ENCODE peak calls at places on chromosomes 13 and 19, in eight cellular contexts. R is A549; O is CD4-positive, alpha-beta memory T cell; B is colonic mucosa; K is Peyer's patch; J is breast epithelium; V is HepG2; G is suprapubic skin. I is an unnamed sample.

GRCh38 chr13:52061587-52061986 is 37.1 kb downstream of the UTP14C start:
- DNase-seq in R (no peak), O (no peak), B (no peak), K (no peak), J (no peak), V (no peak), G (no peak), I (no peak)

GRCh38 chr19:16564842-16565241 is 7.4 kb downstream of the SLC35E1 start:
- DNase-seq in R (no peak), O (no peak), B (no peak), K (no peak), J (no peak), V (no peak), G (no peak), I (no peak)

GRCh38 chr19:52190679-52191293 is 934 bp downstream of the PPP2R1A start:
- DNase-seq in R (no peak), O (no peak), B (peak), K (peak), J (no peak), V (no peak), G (no peak), I (no peak)

GRCh38 chr19:3129112-3129511 is 6.7 kb upstream of the GNA15 start:
- DNase-seq in R (no peak), O (peak), B (no peak), K (no peak), J (no peak), V (peak), G (no peak), I (no peak)

GRCh38 chr19:51439021-51439465 is 19.2 kb downstream of the SIGLEC8 start:
- DNase-seq in R (no peak), O (peak), B (no peak), K (peak), J (no peak), V (peak), G (no peak), I (no peak)

GRCh38 chr13:99357149-99357596 is 50.0 kb upstream of the GPR183 start:
- DNase-seq in R (no peak), O (peak), B (no peak), K (no peak), J (no peak), V (no peak), G (no peak), I (no peak)

GRCh38 chr19:17244618-17245534 is 843 bp downstream of the NR2F6 start:
- DNase-seq in R (no peak), O (no peak), B (peak), K (peak), J (peak), V (no peak), G (no peak), I (no peak)

GRCh38 chr13:90717451-90717936 is 630.0 kb upstream of the MIR17HG start:
- DNase-seq in R (no peak), O (no peak), B (no peak), K (no peak), J (no peak), V (no peak), G (no peak), I (no peak)

GRCh38 chr13:50566646-50567045 is 276.8 kb downstream of the DLEU7 start:
- DNase-seq in R (no peak), O (no peak), B (no peak), K (no peak), J (no peak), V (no peak), G (no peak), I (no peak)

GRCh38 chr13:51767100-51767499 is 36.9 kb downstream of the DHRS12 start:
- DNase-seq in R (no peak), O (no peak), B (no peak), K (no peak), J (no peak), V (no peak), G (no peak), I (no peak)

GRCh38 chr13:39407138-39407537 is 195.9 kb downstream of the LHFPL6 start:
- DNase-seq in R (no peak), O (no peak), B (no peak), K (no peak), J (no peak), V (no peak), G (no peak), I (no peak)

GRCh38 chr13:35092751-35093150 is 150.7 kb downstream of the NBEA start:
- DNase-seq in R (no peak), O (no peak), B (no peak), K (no peak), J (no peak), V (no peak), G (no peak), I (no peak)

GRCh38 chr13:29908411-29908810 is 58.0 kb upstream of the UBL3 start:
- DNase-seq in R (no peak), O (no peak), B (no peak), K (no peak), J (no peak), V (no peak), G (peak), I (no peak)

GRCh38 chr19:38013913-38014575 is 107.0 kb downstream of the SIPA1L3 start:
- DNase-seq in R (no peak), O (no peak), B (no peak), K (no peak), J (no peak), V (no peak), G (no peak), I (no peak)

GRCh38 chr19:36688058-36688457 is 646 bp downstream of the ZNF567 start:
- DNase-seq in R (no peak), O (no peak), B (no peak), K (no peak), J (no peak), V (no peak), G (no peak), I (no peak)

GRCh38 chr19:19026299-19026971 is 6.9 kb downstream of the SUGP2 start:
- DNase-seq in R (no peak), O (no peak), B (no peak), K (no peak), J (no peak), V (peak), G (no peak), I (no peak)

GRCh38 chr13:99215466-99215865 is 14.8 kb downstream of the UBAC2 start:
- DNase-seq in R (no peak), O (peak), B (no peak), K (peak), J (no peak), V (no peak), G (no peak), I (no peak)

GRCh38 chr19:48962029-48962848 is 2.9 kb upstream of the FTL start:
- DNase-seq in R (peak), O (no peak), B (peak), K (peak), J (no peak), V (peak), G (no peak), I (no peak)

GRCh38 chr13:108463365-108463764 is 166.0 kb upstream of the MYO16 start:
- DNase-seq in R (peak), O (peak), B (no peak), K (no peak), J (no peak), V (no peak), G (no peak), I (no peak)

GRCh38 chr13:51589793-51590192 is 5.5 kb downstream of the WDFY2 start:
- DNase-seq in R (no peak), O (no peak), B (no peak), K (no peak), J (no peak), V (no peak), G (no peak), I (no peak)

GRCh38 chr19:5530701-5531100 is 37.1 kb downstream of the TINCR start:
- DNase-seq in R (no peak), O (no peak), B (no peak), K (no peak), J (no peak), V (no peak), G (no peak), I (no peak)

GRCh38 chr13:51977606-51978005 is 33.6 kb downstream of the ATP7B start:
- DNase-seq in R (no peak), O (no peak), B (no peak), K (no peak), J (no peak), V (no peak), G (no peak), I (no peak)

GRCh38 chr19:2351591-2351990 is 8.5 kb upstream of the TMPRSS9 start:
- DNase-seq in R (no peak), O (no peak), B (no peak), K (no peak), J (no peak), V (no peak), G (no peak), I (peak)

GRCh38 chr19:39824143-39825092 is 9.5 kb downstream of the DYRK1B start:
- DNase-seq in R (no peak), O (peak), B (peak), K (peak), J (peak), V (peak), G (peak), I (peak)

GRCh38 chr19:964761-965694 is 19.1 kb upstream of the WDR18 start:
- DNase-seq in R (no peak), O (no peak), B (no peak), K (no peak), J (no peak), V (no peak), G (no peak), I (no peak)

GRCh38 chr19:56080669-56081401 is 40.3 kb downstream of the ZNF787 start:
- DNase-seq in R (peak), O (peak), B (peak), K (peak), J (peak), V (peak), G (no peak), I (no peak)

GRCh38 chr13:51501592-51502205 is 48.9 kb upstream of the INTS6 start:
- DNase-seq in R (no peak), O (no peak), B (no peak), K (no peak), J (no peak), V (no peak), G (no peak), I (no peak)

GRCh38 chr13:39506559-39507390 is 96.2 kb downstream of the LHFPL6 start:
- DNase-seq in R (no peak), O (no peak), B (no peak), K (no peak), J (no peak), V (no peak), G (no peak), I (peak)

GRCh38 chr13:97106323-97106722 is 112.0 kb upstream of the OXGR1 start:
- DNase-seq in R (no peak), O (no peak), B (no peak), K (no peak), J (no peak), V (no peak), G (no peak), I (no peak)

GRCh38 chr13:27170221-27170520 is 1.4 kb downstream of the USP12 start:
- DNase-seq in R (no peak), O (no peak), B (no peak), K (no peak), J (no peak), V (no peak), G (no peak), I (no peak)

GRCh38 chr19:1591421-1592022 is 1.1 kb downstream of the MBD3 start:
- DNase-seq in R (no peak), O (no peak), B (no peak), K (no peak), J (no peak), V (no peak), G (no peak), I (no peak)

GRCh38 chr13:72648513-72649065 is 78.8 kb downstream of the MZT1 start:
- DNase-seq in R (no peak), O (no peak), B (no peak), K (no peak), J (no peak), V (no peak), G (no peak), I (no peak)

GRCh38 chr19:4609878-4610511 is 29.3 kb upstream of the TNFAIP8L1 start:
- DNase-seq in R (no peak), O (no peak), B (no peak), K (no peak), J (no peak), V (no peak), G (no peak), I (no peak)

GRCh38 chr19:19460258-19460731 is 54.8 kb downstream of the GATAD2A start:
- DNase-seq in R (no peak), O (no peak), B (no peak), K (peak), J (no peak), V (no peak), G (no peak), I (no peak)

DNA sequence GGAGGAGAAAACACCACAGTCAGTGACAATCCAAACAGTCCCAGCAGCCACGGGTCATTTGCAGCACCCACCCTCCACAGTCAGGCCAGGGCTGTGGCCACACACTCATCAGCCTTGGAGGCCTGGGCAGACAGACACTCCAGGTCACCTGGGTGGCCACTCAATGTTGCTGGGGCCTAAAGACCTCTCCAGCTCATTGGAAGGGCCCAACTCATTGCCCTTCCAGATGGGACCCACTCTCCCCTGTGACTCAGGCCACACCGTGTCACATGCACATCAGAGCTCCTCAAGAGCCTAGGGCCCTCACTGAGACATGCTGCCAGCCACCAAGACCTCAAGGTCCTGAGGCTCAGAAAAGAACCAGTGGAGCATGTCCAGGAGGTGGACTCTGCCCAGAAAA is 22.4 kb downstream of the TUBA3C start:
- DNase-seq in R (no peak), O (no peak), B (no peak), K (no peak), J (no peak), V (no peak), G (no peak), I (no peak)
- H3K4me3 ChIP-seq in R (no peak), O (no peak), B (no peak), K (no peak), J (no peak), V (no peak), G (no peak), I (no peak)

DNA sequence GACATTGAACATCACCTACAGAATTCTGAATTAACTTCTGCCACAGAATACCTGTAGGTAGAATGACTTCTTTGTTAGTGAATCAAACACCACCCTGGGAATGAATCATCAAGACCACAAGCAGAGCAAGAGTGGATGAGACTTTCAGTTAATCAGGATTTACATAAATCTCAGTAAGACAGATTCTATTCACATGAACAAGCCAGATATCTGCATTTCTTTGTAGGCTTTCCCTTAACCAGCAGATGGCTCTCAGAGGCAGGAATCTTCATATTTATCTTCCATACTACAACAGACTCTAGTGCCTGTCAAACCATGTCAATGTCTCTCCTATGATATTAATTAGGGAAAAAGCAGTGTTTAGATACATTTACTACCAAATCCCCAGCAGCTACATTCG is 412.1 kb downstream of the KLF12 start:
- DNase-seq in R (no peak), O (no peak), B (no peak), K (no peak), J (no peak), V (peak), G (no peak), I (no peak)
- H3K27ac ChIP-seq in R (no peak), O (no peak), B (no peak), K (no peak), J (no peak), V (no peak), G (no peak), I (no peak)

DNA sequence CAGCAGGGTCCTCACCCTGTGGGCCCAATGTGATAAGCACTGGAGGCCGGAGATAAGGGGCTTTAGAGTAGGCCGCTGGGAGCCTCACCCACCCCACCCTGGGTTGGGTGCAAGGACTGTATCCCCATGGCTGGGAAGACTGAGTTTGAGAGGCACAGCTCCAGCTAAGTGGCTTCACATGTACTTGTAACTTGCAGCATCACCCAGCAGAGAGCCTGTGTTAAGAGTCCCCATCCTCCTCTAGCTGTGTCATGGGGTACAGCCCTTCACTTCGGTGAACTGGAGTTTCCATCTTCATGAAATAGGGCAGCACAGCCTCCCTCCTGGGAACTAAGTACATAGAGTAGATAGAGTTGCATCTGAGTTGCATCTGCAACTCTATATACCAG is 1.3 kb downstream of the PRDX2 start:
- DNase-seq in R (no peak), O (no peak), B (no peak), K (no peak), J (no peak), V (no peak), G (no peak), I (no peak)
- H3K4me3 ChIP-seq in R (no peak), O (peak), B (peak), K (peak), J (peak), V (peak), G (peak), I (peak)

DNA sequence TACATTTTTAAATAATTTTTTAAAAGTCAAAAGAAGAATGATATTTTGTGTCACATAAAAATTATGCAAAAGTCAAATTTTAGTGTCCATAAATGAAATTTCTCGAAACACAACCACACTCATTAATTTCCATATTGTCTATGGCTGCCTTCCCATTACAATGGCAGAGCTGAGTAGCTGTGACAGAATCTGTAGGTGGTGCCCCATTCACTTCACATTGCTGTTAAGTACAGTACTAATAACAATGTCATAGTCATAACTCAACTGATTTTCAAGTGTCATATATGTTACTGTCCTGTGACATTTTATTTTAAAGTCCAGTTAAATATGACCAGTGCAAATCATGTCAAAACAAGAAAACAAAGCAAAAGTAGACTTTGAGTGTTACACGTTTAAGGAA is 114.3 kb downstream of the SPRY2 start:
- DNase-seq in R (no peak), O (no peak), B (no peak), K (no peak), J (no peak), V (no peak), G (no peak), I (no peak)
- H3K27ac ChIP-seq in R (no peak), O (no peak), B (no peak), K (no peak), J (no peak), V (no peak), G (no peak), I (no peak)

DNA sequence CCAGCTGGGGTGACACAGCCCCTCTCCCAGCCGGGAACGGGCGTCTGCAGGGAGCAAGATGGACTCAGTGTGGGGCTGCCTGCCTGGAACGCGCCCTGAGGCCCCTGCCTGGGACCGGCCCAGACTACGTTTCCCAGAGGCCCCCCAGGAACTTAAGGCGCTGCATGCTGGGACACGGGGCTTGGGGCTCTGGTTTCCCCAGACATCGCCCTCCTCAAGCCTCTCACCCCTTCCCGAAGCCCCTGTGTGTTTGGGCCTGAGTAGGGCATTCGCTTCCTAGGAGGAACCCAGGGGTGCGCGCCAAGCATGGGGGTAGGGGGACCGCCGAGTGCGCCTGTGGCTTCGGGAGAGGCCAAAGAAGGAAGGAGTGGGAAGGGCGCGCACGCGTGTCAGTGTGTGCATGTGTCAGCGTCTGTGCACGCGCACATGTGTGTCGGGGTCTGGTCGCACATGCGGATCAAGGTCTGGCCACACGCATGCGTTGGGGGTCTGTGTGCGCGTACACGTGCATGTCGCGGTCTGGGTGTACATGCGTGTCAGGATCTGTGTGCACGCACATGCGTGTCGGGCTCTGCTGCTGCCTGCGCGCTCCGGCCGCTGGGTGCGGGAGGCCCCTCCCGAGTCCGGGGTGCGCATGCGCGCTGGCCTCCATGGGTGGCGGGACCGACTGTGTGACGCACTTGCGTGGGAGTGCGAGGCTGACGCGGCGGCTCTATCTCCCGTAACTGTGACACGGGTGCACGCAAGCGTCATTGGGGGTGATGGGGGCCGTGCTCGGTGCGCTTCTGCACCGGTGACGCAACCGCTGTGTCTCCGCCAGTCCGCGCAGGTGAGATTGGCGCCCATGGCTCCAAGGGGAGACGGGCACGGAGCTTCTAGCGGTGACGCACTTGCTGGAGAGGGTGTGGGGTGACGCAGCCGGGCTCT is 16.2 kb downstream of the ZNF331 start:
- DNase-seq in R (no peak), O (peak), B (peak), K (peak), J (peak), V (no peak), G (peak), I (peak)
- H3K4me3 ChIP-seq in R (no peak), O (peak), B (peak), K (peak), J (peak), V (no peak), G (peak), I (peak)

GRCh38 chr13:23384111-23384510 is 49.4 kb downstream of the SACS start:
- DNase-seq in R (no peak), O (no peak), B (no peak), K (no peak), J (no peak), V (no peak), G (no peak), I (no peak)
- H3K27ac ChIP-seq in R (peak), O (no peak), B (no peak), K (no peak), J (no peak), V (no peak), G (no peak), I (no peak)